ENCODE peak calls at places on chromosome 12, in nine cellular contexts. C is CD8-positive, alpha-beta T cell; U is esophagus squamous epithelium; F is mucosa of descending colon; T is sigmoid colon; H is AG09309; P is H7; E is fibroblast of lung; B is GM12865. M is an unnamed sample.

GRCh38 chr12:503111-503761 is 43.5 kb downstream of the B4GALNT3 start:
- DNase-seq in C (no peak), H (no peak), U (no peak), P (peak), F (peak), B (no peak), E (peak), T (no peak), M (no peak)

GRCh38 chr12:128078311-128078851 is 188.6 kb upstream of the TMEM132C start:
- DNase-seq in B (no peak), C (no peak), E (peak), U (no peak), P (peak), H (no peak), T (no peak), F (no peak), M (peak)

GRCh38 chr12:20097561-20097960 is 270.8 kb upstream of the PDE3A start:
- DNase-seq in E (peak), B (peak), H (peak), U (no peak), F (no peak), P (no peak), T (no peak), C (no peak), M (peak)

GRCh38 chr12:121801601-121802484 is 2.0 kb upstream of the SETD1B start:
- DNase-seq in E (peak), C (peak), T (no peak), F (no peak), P (no peak), B (peak), U (no peak), H (no peak), M (no peak)

GRCh38 chr12:25388216-25388615 is 137.5 kb upstream of the KRAS start:
- DNase-seq in C (no peak), B (peak), F (no peak), P (no peak), T (no peak), U (no peak), E (peak), H (no peak), M (no peak)

GRCh38 chr12:122423258-122424165 is 1.0 kb upstream of the CLIP1 start:
- DNase-seq in F (no peak), E (peak), B (no peak), H (no peak), T (peak), P (peak), C (no peak), U (no peak), M (no peak)

GRCh38 chr12:124992874-124993567 is 424 bp upstream of the BRI3BP start:
- DNase-seq in F (peak), H (no peak), C (peak), U (peak), E (peak), B (peak), P (peak), T (no peak), M (peak)

GRCh38 chr12:10293151-10293550 is 14.5 kb upstream of the KLRD1 start:
- DNase-seq in C (no peak), U (no peak), F (no peak), B (peak), T (no peak), E (no peak), P (no peak), H (no peak), M (no peak)

GRCh38 chr12:65672441-65672840 is 151.8 kb upstream of the HMGA2 start:
- DNase-seq in T (no peak), F (no peak), B (no peak), E (no peak), C (no peak), P (no peak), U (no peak), H (no peak), M (no peak)

GRCh38 chr12:83473408-83474095 is 786.8 kb downstream of the TMTC2 start:
- DNase-seq in E (no peak), H (peak), T (no peak), F (no peak), P (no peak), C (no peak), U (no peak), B (no peak), M (no peak)

GRCh38 chr12:14454098-14454907 is 88.8 kb downstream of the ATF7IP start:
- DNase-seq in P (peak), F (no peak), H (no peak), T (no peak), C (peak), B (peak), E (peak), U (no peak), M (peak)

GRCh38 chr12:106861984-106862894 is 87.8 kb downstream of the RIC8B start:
- DNase-seq in U (no peak), H (peak), T (no peak), F (no peak), E (peak), C (no peak), P (no peak), B (no peak), M (no peak)

GRCh38 chr12:116125981-116126566 is 151.4 kb downstream of the MED13L start:
- DNase-seq in B (no peak), P (no peak), H (no peak), C (no peak), E (peak), U (no peak), T (no peak), F (no peak), M (no peak)

GRCh38 chr12:116121453-116121871 is 156.0 kb downstream of the MED13L start:
- DNase-seq in E (peak), U (no peak), B (no peak), C (no peak), F (no peak), T (no peak), P (no peak), H (no peak), M (no peak)

GRCh38 chr12:116125084-116125483 is 152.4 kb downstream of the MED13L start:
- DNase-seq in P (no peak), U (no peak), T (no peak), B (no peak), F (no peak), C (no peak), E (no peak), H (no peak), M (no peak)

GRCh38 chr12:116122639-116123038 is 154.9 kb downstream of the MED13L start:
- DNase-seq in U (no peak), T (no peak), C (no peak), E (no peak), H (no peak), B (no peak), P (no peak), F (no peak), M (no peak)

GRCh38 chr12:116123511-116124258 is 153.8 kb downstream of the MED13L start:
- DNase-seq in P (no peak), C (no peak), U (no peak), H (no peak), E (peak), B (peak), T (no peak), F (no peak), M (peak)
- H3K4me3 ChIP-seq in P (no peak), C (no peak), U (no peak), H (no peak), E (peak), B (peak), T (no peak), F (no peak), M (peak)

DNA sequence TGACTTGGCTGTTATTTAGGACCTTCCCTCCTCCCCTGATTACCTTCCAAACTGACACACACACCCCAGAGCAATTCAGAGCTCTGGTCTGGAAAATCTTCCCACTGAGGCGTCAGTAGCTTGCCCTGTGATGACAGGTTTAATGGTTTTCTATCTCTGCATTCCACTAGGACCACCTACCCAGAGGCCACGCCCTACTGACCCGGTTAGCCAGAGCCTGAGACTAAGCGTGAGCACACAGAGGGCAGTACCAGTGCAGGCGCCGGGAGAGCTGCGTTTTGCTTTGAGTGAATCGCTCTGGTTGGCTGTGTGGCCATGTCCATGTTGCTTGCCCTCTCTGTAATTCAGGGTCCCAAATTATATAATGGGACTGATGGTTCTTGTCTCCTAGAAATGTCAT is 36.2 kb upstream of the ATP2A2 start:
- DNase-seq in C (no peak), P (peak), B (no peak), H (no peak), E (no peak), T (no peak), U (no peak), F (no peak), M (no peak)
- H3K4me3 ChIP-seq in C (no peak), P (no peak), B (no peak), H (no peak), E (no peak), T (no peak), U (no peak), F (no peak), M (no peak)

GRCh38 chr12:115229517-115229916 is 545.5 kb upstream of the TBX3 start:
- DNase-seq in H (no peak), E (no peak), B (no peak), F (no peak), T (no peak), C (no peak), U (no peak), P (no peak), M (no peak)

GRCh38 chr12:115225845-115226244 is 541.9 kb upstream of the TBX3 start:
- DNase-seq in U (no peak), B (no peak), C (no peak), E (no peak), P (no peak), T (no peak), H (no peak), F (no peak), M (no peak)

GRCh38 chr12:115224031-115224430 is 540.1 kb upstream of the TBX3 start:
- DNase-seq in F (no peak), H (no peak), B (no peak), P (no peak), E (peak), U (no peak), T (no peak), C (no peak), M (peak)

GRCh38 chr12:115228434-115228833 is 544.5 kb upstream of the TBX3 start:
- DNase-seq in H (no peak), F (no peak), B (no peak), E (no peak), C (no peak), P (no peak), U (no peak), T (no peak), M (no peak)

GRCh38 chr12:115227137-115227615 is 543.2 kb upstream of the TBX3 start:
- DNase-seq in C (no peak), H (peak), E (peak), B (no peak), P (no peak), F (no peak), U (no peak), T (no peak), M (peak)
- H3K4me3 ChIP-seq in C (no peak), H (no peak), E (no peak), B (no peak), P (no peak), F (no peak), U (no peak), T (no peak), M (no peak)

DNA sequence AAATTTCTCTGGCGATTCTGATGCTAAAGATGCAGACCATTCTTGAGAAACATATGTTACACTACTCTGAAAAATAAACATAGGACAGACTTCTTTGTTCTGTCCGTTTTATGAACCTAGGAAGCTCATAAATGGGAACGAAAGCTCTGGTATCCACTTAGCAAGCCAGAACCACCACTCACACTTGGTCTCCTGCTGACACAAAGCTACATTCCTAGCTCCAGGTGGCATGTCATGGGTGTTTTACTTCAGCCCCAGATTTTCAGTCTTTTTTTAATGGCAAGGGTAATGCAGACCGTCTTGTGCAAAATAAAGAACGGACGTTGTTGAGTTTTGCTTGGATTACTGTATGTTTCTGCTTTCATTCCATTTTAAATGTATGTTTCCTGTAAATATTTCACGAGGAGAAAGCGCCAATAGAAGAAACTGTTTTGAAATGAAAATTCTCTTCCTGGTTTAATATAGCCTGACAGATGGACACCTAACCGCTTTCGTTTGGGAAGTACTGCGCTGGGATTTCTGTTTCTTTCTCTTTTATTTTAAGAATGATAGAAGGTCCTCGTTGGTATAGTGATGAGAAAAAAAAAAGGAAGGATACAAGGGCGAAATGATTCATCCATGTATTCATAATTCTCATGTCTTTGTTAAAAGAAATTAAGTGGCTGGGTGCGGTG is 820 bp upstream of the COQ5 start:
- DNase-seq in E (peak), F (no peak), U (no peak), B (peak), H (no peak), C (no peak), T (no peak), P (peak), M (peak)
- H3K4me3 ChIP-seq in E (peak), F (no peak), U (peak), B (peak), H (peak), C (peak), T (peak), P (peak), M (peak)

GRCh38 chr12:130745921-130746320 is 29.8 kb upstream of the RIMBP2 start:
- DNase-seq in B (no peak), F (no peak), C (no peak), H (no peak), T (no peak), P (no peak), E (no peak), U (no peak), M (no peak)

GRCh38 chr12:130743606-130744005 is 27.5 kb upstream of the RIMBP2 start:
- DNase-seq in E (no peak), T (no peak), F (no peak), H (no peak), B (no peak), U (no peak), P (no peak), C (no peak), M (no peak)

GRCh38 chr12:130742716-130743115 is 26.6 kb upstream of the RIMBP2 start:
- DNase-seq in C (no peak), P (no peak), U (no peak), H (no peak), T (no peak), E (no peak), B (no peak), F (no peak), M (no peak)

GRCh38 chr12:130743176-130743575 is 27.1 kb upstream of the RIMBP2 start:
- DNase-seq in F (no peak), B (no peak), U (no peak), H (no peak), T (no peak), C (no peak), P (no peak), E (no peak), M (no peak)

GRCh38 chr12:130744274-130744673 is 28.2 kb upstream of the RIMBP2 start:
- DNase-seq in H (no peak), F (no peak), U (no peak), E (no peak), B (no peak), P (no peak), T (peak), C (no peak), M (no peak)
- H3K4me3 ChIP-seq in H (no peak), F (no peak), U (no peak), E (no peak), B (no peak), P (no peak), T (no peak), C (no peak), M (no peak)

GRCh38 chr12:105332925-105333324 is 2.4 kb downstream of the C12orf75 start:
- DNase-seq in E (no peak), U (no peak), P (no peak), T (no peak), C (no peak), H (no peak), F (no peak), B (no peak), M (no peak)

GRCh38 chr12:105331805-105332251 is 1.3 kb downstream of the C12orf75 start:
- DNase-seq in F (no peak), C (peak), U (no peak), B (peak), P (peak), T (no peak), E (no peak), H (no peak), M (peak)

GRCh38 chr12:105330938-105331804 is 680 bp downstream of the C12orf75 start:
- DNase-seq in H (no peak), T (no peak), C (peak), P (peak), U (no peak), F (peak), B (peak), E (no peak), M (peak)

GRCh38 chr12:105330283-105330937 is at the start of gene C12orf75:
- DNase-seq in T (peak), C (peak), U (peak), E (peak), P (peak), B (peak), H (no peak), F (peak), M (peak)

GRCh38 chr12:105329926-105330282 is 587 bp upstream of the C12orf75 start:
- DNase-seq in C (peak), E (no peak), H (no peak), T (no peak), B (no peak), P (no peak), F (no peak), U (no peak), M (no peak)
- H3K4me3 ChIP-seq in C (peak), E (peak), H (peak), T (peak), B (peak), P (peak), F (no peak), U (peak), M (peak)

DNA sequence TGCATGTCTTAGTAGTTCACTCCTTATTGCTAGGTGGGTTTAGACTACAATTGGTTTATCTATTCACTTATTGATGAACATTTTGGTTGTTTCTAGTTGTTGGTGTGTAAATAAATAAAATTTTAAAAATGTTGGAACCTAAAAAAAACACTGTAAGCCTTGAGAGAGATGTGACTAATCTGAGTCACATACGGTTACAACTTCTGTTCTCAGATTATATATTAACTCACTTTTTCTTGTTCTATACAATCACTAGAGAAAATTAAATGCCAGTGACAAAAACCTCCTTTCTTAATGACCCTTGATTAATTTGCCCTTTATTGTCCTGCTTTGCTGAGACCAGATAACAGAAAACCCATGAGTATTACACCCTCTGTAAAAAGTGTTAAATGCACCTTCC is 7.1 kb upstream of the TDG start:
- DNase-seq in H (no peak), U (no peak), E (no peak), B (no peak), F (no peak), T (no peak), P (no peak), C (no peak), M (no peak)
- H3K4me3 ChIP-seq in H (no peak), U (no peak), E (no peak), B (no peak), F (no peak), T (no peak), P (no peak), C (no peak), M (no peak)

DNA sequence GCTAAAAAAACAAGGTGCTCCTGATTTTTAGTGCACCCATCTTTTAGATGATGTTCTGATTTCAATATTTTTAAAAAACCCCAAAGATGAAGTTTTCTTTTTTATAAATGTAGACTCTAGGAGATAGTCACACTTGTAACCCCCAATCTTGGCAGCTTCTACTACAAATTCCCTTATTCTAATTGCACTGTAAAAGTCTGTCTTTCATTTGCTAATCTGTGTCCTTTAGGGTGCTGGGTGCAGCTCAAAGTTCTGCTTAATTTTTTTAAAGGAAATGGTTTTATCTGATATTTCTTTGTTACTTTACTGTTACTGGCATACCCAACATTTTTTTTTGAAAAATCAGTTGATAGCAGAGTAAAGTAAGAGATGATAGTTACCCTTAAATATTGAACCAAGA is 172.0 kb downstream of the TRHDE start:
- DNase-seq in U (no peak), H (no peak), B (no peak), E (no peak), P (peak), C (no peak), T (no peak), F (no peak), M (no peak)
- H3K4me3 ChIP-seq in U (no peak), H (no peak), B (no peak), E (no peak), P (no peak), C (no peak), T (no peak), F (no peak), M (no peak)

M was measured in brain microvascular endothelial cell.